ENCODE peak calls at places on chromosomes 5 and 9, in four cellular contexts. L, P, A and X are unnamed samples.

GRCh38 chr9:108478431-108478837 is 377.4 kb downstream of the ACTL7B start:
- DNase-seq in L (peak; percentile 73), P (peak; percentile 17), A (no peak), X (peak; percentile 41)

GRCh38 chr5:102807878-102808502 is 52.9 kb downstream of the PAM start:
- DNase-seq in L (peak; percentile 4), P (no peak), A (peak; percentile 73), X (no peak)

GRCh38 chr9:108270041-108270440 is 585.7 kb downstream of the ACTL7B start:
- DNase-seq in L (no peak), P (no peak), A (no peak), X (no peak)

GRCh38 chr5:115685966-115686691 is 60.3 kb upstream of the TMED7 start:
- DNase-seq in L (no peak), P (peak; percentile 59), A (peak; percentile 50), X (no peak)

GRCh38 chr5:149550267-149550582 is 1.0 kb downstream of the CSNK1A1 start:
- DNase-seq in L (no peak), P (peak; percentile 17), A (no peak), X (no peak)

GRCh38 chr9:113882181-113882580 is 6.1 kb downstream of the ZNF618 start:
- DNase-seq in L (no peak), P (no peak), A (no peak), X (no peak)

GRCh38 chr5:61309115-61309514 is 22.9 kb upstream of the ZSWIM6 start:
- DNase-seq in L (no peak), P (no peak), A (no peak), X (no peak)

GRCh38 chr9:91948423-91949292 is 1.4 kb downstream of the ROR2 start:
- DNase-seq in L (peak; percentile 56), P (no peak), A (peak; percentile 88), X (no peak)

GRCh38 chr5:122056913-122057312 is 21.1 kb downstream of the LOX start:
- DNase-seq in L (no peak), P (no peak), A (no peak), X (no peak)

GRCh38 chr5:61408476-61409168 is 76.6 kb downstream of the ZSWIM6 start:
- DNase-seq in L (peak; percentile 100), P (peak; percentile 98), A (peak; percentile 98), X (peak; percentile 100)

GRCh38 chr5:124000558-124000957 is 488.6 kb downstream of the CSNK1G3 start:
- DNase-seq in L (no peak), P (no peak), A (no peak), X (no peak)

GRCh38 chr5:72145351-72145750 is 38.1 kb downstream of the MAP1B start:
- DNase-seq in L (no peak), P (no peak), A (no peak), X (no peak)

GRCh38 chr5:31860726-31861432 is 221.9 kb downstream of the PDZD2 start:
- DNase-seq in L (no peak), P (no peak), A (no peak), X (no peak)

GRCh38 chr5:28249771-28250415 is 1211.5 kb upstream of the CDH9 start:
- DNase-seq in L (no peak), P (no peak), A (no peak), X (no peak)

GRCh38 chr5:137126829-137127228 is 372.3 kb downstream of the SPOCK1 start:
- DNase-seq in L (no peak), P (no peak), A (no peak), X (no peak)

GRCh38 chr9:21873540-21874221 is 71.2 kb downstream of the MTAP start:
- DNase-seq in L (no peak), P (no peak), A (no peak), X (no peak)

GRCh38 chr5:6177926-6178325 is 200.4 kb downstream of the MED10 start:
- DNase-seq in L (no peak), P (no peak), A (no peak), X (no peak)

GRCh38 chr5:139635606-139636206 is 12.4 kb upstream of the CXXC5 start:
- DNase-seq in L (peak; percentile 73), P (peak; percentile 76), A (peak; percentile 87), X (peak; percentile 91)

DNA sequence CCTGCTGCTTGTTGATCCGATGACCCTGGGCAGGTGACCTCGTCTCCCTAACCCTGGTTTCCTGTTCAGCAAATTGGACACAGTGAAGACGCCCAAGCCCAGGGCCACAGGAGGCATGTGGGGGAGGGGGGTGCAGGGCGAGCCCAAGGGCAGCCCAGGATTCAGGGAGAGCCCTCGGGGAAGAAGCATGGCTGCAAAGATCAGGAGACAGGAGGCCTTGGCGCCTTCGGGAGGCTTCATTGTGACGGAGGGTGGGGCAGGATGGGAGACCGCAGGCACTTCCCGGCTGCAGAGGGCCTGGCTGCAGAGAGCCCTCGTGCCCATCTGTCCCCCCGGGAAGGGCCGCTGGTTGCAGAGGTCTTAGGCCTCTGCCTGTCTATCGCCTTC is 6.2 kb downstream of the ASS1 start:
- DNase-seq in L (no peak), P (no peak), A (no peak), X (no peak)
- H3K4me1 ChIP-seq in L (peaks cover 56% of the 10 kb centered on the region), P (peaks cover 29% of the 10 kb centered on the region), A (peaks cover 39% of the 10 kb centered on the region), X (peaks cover 55% of the 10 kb centered on the region)

GRCh38 chr5:172870261-172870806 is 36.3 kb downstream of the ERGIC1 start:
- DNase-seq in L (peak; percentile 82), P (peak; percentile 80), A (no peak), X (peak; percentile 77)
- H3K4me3 ChIP-seq in L (no peak overlapping the region), P (no peak overlapping the region), A (no peak overlapping the region), X (no peak overlapping the region)

DNA sequence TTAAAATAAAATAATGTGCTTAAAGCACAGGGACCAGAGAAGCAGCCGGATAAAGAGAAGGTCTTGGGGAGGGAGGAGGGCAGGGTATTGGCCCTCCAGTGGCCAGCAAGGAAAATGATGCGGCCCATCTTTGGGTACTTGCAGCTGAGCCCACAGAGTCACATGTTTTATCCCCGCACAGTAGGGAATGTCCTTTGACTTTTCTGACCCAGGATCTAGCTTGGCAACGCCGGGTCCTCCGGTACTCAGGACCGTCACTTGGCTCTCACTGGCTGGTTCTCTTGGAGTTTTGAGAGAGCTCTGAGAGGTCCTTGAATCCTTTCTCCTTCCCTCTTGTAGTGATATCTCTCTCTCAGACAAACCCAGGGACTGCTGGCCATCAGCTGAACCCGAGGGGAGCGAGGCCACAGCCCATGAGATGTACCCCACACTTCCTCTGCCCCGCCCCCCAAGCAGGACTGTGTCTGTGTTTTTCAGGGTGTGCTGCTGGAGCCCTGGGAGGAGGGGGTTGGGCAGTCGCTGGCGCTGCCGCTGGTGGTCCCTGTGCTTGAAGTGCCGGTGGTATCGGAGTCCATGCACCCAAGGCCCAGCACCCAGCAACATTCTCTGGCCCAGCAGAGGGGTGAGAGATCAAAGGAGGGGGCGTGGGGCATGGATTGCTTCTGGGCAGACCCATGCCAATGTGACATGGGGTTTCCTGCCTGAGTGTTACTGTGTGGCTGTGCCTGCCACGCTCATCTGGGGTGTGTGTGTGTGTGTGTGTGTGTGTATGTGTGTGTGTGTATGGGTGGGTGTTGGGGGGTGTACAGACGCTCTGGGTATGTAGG is 35.5 kb upstream of the HSPA9 start:
- DNase-seq in L (peak; percentile 20), P (no peak), A (peak; percentile 73), X (no peak)
- TF ChIP-seq CTCF in L (no peak), P (no peak), A (peak; percentile 47), X (no peak)

GRCh38 chr9:35522725-35523124 is 32.8 kb downstream of the RUSC2 start:
- DNase-seq in L (no peak), P (no peak), A (no peak), X (no peak)

GRCh38 chr9:35520404-35520790 is 30.5 kb downstream of the RUSC2 start:
- DNase-seq in L (no peak), P (no peak), A (no peak), X (no peak)

GRCh38 chr9:35522189-35522588 is 32.3 kb downstream of the RUSC2 start:
- DNase-seq in L (no peak), P (no peak), A (peak; percentile 59), X (no peak)

GRCh38 chr9:35519697-35520403 is 29.9 kb downstream of the RUSC2 start:
- DNase-seq in L (no peak), P (no peak), A (no peak), X (no peak)

DNA sequence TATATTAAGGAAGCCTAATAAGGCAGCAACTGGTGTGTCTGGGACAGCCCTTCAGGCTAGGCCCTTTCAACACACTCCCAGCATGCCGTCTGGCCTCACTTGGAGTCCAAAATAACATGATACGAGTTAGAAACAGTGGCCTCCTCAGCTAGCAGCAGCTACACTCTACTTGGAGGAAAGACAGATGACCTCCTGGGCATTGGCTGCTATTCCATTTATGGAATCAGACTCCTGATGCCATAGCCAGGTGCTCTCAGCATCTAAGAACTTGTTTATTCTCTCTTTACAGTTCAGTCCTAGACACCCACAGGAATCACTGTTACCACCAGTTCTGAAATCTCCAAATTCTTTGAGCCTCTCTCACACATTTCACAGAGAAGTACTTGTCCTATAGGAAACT is 31.8 kb downstream of the RUSC2 start:
- DNase-seq in L (peak; percentile 26), P (no peak), A (no peak), X (no peak)
- H3K4me1 ChIP-seq in L (peaks cover 91% of the 10 kb centered on the region), P (peaks cover 55% of the 10 kb centered on the region), A (peaks cover 34% of the 10 kb centered on the region), X (peaks cover 68% of the 10 kb centered on the region)